ENCODE peak calls at places on chromosomes 3 and 15, in nine cellular contexts. I, B, G, M, D, F, A, E and V are unnamed samples.

GRCh38 chr3:43249405-43249804 is 36.9 kb upstream of the SNRK start:
- DNase-seq in I (no peak), B (no peak), G (no peak), M (no peak), D (no peak), F (no peak), A (no peak), E (no peak), V (no peak)

GRCh38 chr3:72158639-72159005 is 373.7 kb upstream of the PROK2 start:
- DNase-seq in I (no peak), B (peak), G (no peak), M (no peak), D (no peak), F (no peak), A (no peak), E (no peak), V (no peak)

GRCh38 chr15:45166792-45167630 is 20.8 kb downstream of the SHF start:
- DNase-seq in I (peak), B (peak), G (peak), M (peak), D (peak), F (peak), A (peak), E (peak), V (peak)

GRCh38 chr15:65730560-65731172 is 61.4 kb downstream of the DENND4A start:
- DNase-seq in I (no peak), B (no peak), G (no peak), M (peak), D (peak), F (no peak), A (no peak), E (no peak), V (peak)

GRCh38 chr3:136792931-136793330 is 26.0 kb upstream of the SLC35G2 start:
- DNase-seq in I (no peak), B (no peak), G (no peak), M (no peak), D (no peak), F (no peak), A (no peak), E (no peak), V (no peak)

GRCh38 chr15:39657714-39658113 is 76.8 kb downstream of the THBS1 start:
- DNase-seq in I (peak), B (no peak), G (no peak), M (peak), D (peak), F (no peak), A (peak), E (no peak), V (peak)

GRCh38 chr3:71998995-71999673 is 214.2 kb upstream of the PROK2 start:
- DNase-seq in I (peak), B (no peak), G (no peak), M (peak), D (peak), F (no peak), A (peak), E (no peak), V (peak)

GRCh38 chr3:134312072-134312872 is 61.6 kb upstream of the RYK start:
- DNase-seq in I (no peak), B (no peak), G (peak), M (peak), D (peak), F (no peak), A (no peak), E (no peak), V (peak)

GRCh38 chr3:64684715-64685261 is 3.0 kb downstream of the ADAMTS9 start:
- DNase-seq in I (peak), B (no peak), G (peak), M (no peak), D (peak), F (no peak), A (no peak), E (no peak), V (peak)

GRCh38 chr3:171950373-171950772 is 89.0 kb upstream of the FNDC3B start:
- DNase-seq in I (peak), B (no peak), G (no peak), M (peak), D (peak), F (no peak), A (peak), E (peak), V (peak)

GRCh38 chr3:188319569-188319968 is 165.6 kb downstream of the LPP start:
- DNase-seq in I (no peak), B (no peak), G (no peak), M (peak), D (no peak), F (no peak), A (no peak), E (no peak), V (no peak)

GRCh38 chr3:48232232-48232631 is 8.7 kb upstream of the ZNF589 start:
- DNase-seq in I (no peak), B (no peak), G (no peak), M (no peak), D (no peak), F (no peak), A (no peak), E (no peak), V (no peak)

GRCh38 chr3:149369991-149370866 is 7.2 kb downstream of the TM4SF1 start:
- DNase-seq in I (no peak), B (no peak), G (no peak), M (no peak), D (no peak), F (no peak), A (no peak), E (no peak), V (no peak)

GRCh38 chr3:133943639-133944131 is 48.0 kb upstream of the RAB6B start:
- DNase-seq in I (peak), B (no peak), G (no peak), M (peak), D (peak), F (no peak), A (peak), E (no peak), V (peak)

GRCh38 chr3:142180761-142181362 is 31.5 kb upstream of the TFDP2 start:
- DNase-seq in I (peak), B (no peak), G (peak), M (peak), D (peak), F (peak), A (peak), E (no peak), V (peak)

GRCh38 chr3:196055683-196056270 is 26.1 kb downstream of the TFRC start:
- DNase-seq in I (no peak), B (no peak), G (no peak), M (peak), D (peak), F (no peak), A (no peak), E (no peak), V (peak)

GRCh38 chr3:42263354-42264346 is 2.3 kb downstream of the CCK start:
- DNase-seq in I (no peak), B (peak), G (peak), M (no peak), D (no peak), F (peak), A (no peak), E (no peak), V (no peak)

GRCh38 chr3:151501171-151501790 is 40.4 kb upstream of the IGSF10 start:
- DNase-seq in I (no peak), B (no peak), G (no peak), M (no peak), D (no peak), F (no peak), A (no peak), E (no peak), V (peak)

GRCh38 chr3:136634821-136635220 is 117.4 kb downstream of the STAG1 start:
- DNase-seq in I (no peak), B (no peak), G (no peak), M (no peak), D (no peak), F (no peak), A (no peak), E (no peak), V (no peak)

GRCh38 chr15:50260969-50261496 is 4.5 kb downstream of the HDC start:
- DNase-seq in I (no peak), B (no peak), G (no peak), M (no peak), D (no peak), F (no peak), A (no peak), E (no peak), V (no peak)

GRCh38 chr15:85463273-85463937 is 83.0 kb downstream of the AKAP13 start:
- DNase-seq in I (no peak), B (no peak), G (no peak), M (no peak), D (no peak), F (no peak), A (no peak), E (no peak), V (no peak)

GRCh38 chr3:42539871-42540714 is 37.6 kb downstream of the VIPR1 start:
- DNase-seq in I (no peak), B (peak), G (peak), M (peak), D (peak), F (peak), A (peak), E (no peak), V (peak)

GRCh38 chr3:189834462-189834861 is 203.3 kb downstream of the TP63 start:
- DNase-seq in I (no peak), B (no peak), G (no peak), M (no peak), D (peak), F (no peak), A (no peak), E (no peak), V (no peak)

GRCh38 chr15:42577514-42578031 is 2.2 kb downstream of the STARD9 start:
- DNase-seq in I (peak), B (no peak), G (no peak), M (peak), D (no peak), F (no peak), A (no peak), E (no peak), V (peak)

GRCh38 chr3:6861331-6861988 is 545 bp downstream of the GRM7 start:
- DNase-seq in I (no peak), B (no peak), G (peak), M (no peak), D (no peak), F (no peak), A (no peak), E (no peak), V (no peak)

GRCh38 chr3:14453368-14453710 is 50.9 kb downstream of the SLC6A6 start:
- DNase-seq in I (no peak), B (no peak), G (no peak), M (no peak), D (no peak), F (no peak), A (no peak), E (no peak), V (no peak)

GRCh38 chr15:60651734-60652141 is 172.8 kb upstream of the ICE2 start:
- DNase-seq in I (no peak), B (no peak), G (no peak), M (no peak), D (no peak), F (no peak), A (no peak), E (no peak), V (no peak)

GRCh38 chr3:154795582-154795981 is 284.5 kb upstream of the MME start:
- DNase-seq in I (peak), B (no peak), G (no peak), M (peak), D (peak), F (no peak), A (peak), E (no peak), V (peak)

GRCh38 chr15:67164811-67165652 is 89.4 kb downstream of the AAGAB start:
- DNase-seq in I (peak), B (no peak), G (peak), M (no peak), D (no peak), F (no peak), A (no peak), E (no peak), V (peak)

GRCh38 chr3:24363242-24363641 is 131.4 kb downstream of the THRB start:
- DNase-seq in I (no peak), B (no peak), G (no peak), M (peak), D (peak), F (no peak), A (no peak), E (no peak), V (peak)

GRCh38 chr3:160671231-160671630 is 5.7 kb upstream of the ARL14 start:
- DNase-seq in I (no peak), B (no peak), G (no peak), M (no peak), D (no peak), F (no peak), A (no peak), E (no peak), V (no peak)

GRCh38 chr15:53530762-53531161 is 228.7 kb downstream of the WDR72 start:
- DNase-seq in I (no peak), B (no peak), G (no peak), M (no peak), D (no peak), F (no peak), A (no peak), E (no peak), V (no peak)